ENCODE peak calls at places on chromosomes 4 and X, in eight cellular contexts. One of them, this sample, is unnamed.

GRCh38 chrX:152904151-152905080 is 6.5 kb downstream of the ZNF185 start:
- DNase-seq in renal cortical epithelial cell: peak
- DNase-seq in choroid plexus epithelial cell: peak
- DNase-seq in amygdala: no peak
- DNase-seq in occipital lobe: no peak
- DNase-seq in T-helper 2 cell: peak
- DNase-seq in PC-9: peak
- DNase-seq in germinal center: peak
- DNase-seq in this sample: peak

GRCh38 chr4:20572976-20573375 is 127.3 kb upstream of the PACRGL start:
- DNase-seq in T-helper 2 cell: no peak
- DNase-seq in choroid plexus epithelial cell: no peak
- DNase-seq in renal cortical epithelial cell: no peak
- DNase-seq in PC-9: no peak
- DNase-seq in germinal center: no peak
- DNase-seq in amygdala: no peak
- DNase-seq in occipital lobe: no peak
- DNase-seq in this sample: no peak

GRCh38 chr4:24856586-24856985 is 56.3 kb downstream of the CCDC149 start:
- DNase-seq in amygdala: no peak
- DNase-seq in T-helper 2 cell: no peak
- DNase-seq in germinal center: no peak
- DNase-seq in PC-9: no peak
- DNase-seq in choroid plexus epithelial cell: peak
- DNase-seq in occipital lobe: no peak
- DNase-seq in renal cortical epithelial cell: peak
- DNase-seq in this sample: no peak

GRCh38 chr4:166064706-166065105 is 191.7 kb downstream of the TLL1 start:
- DNase-seq in occipital lobe: no peak
- DNase-seq in choroid plexus epithelial cell: no peak
- DNase-seq in T-helper 2 cell: no peak
- DNase-seq in renal cortical epithelial cell: peak
- DNase-seq in PC-9: no peak
- DNase-seq in amygdala: no peak
- DNase-seq in germinal center: no peak
- DNase-seq in this sample: no peak

GRCh38 chr4:22754091-22754490 is 61.4 kb downstream of the GBA3 start:
- DNase-seq in choroid plexus epithelial cell: no peak
- DNase-seq in T-helper 2 cell: no peak
- DNase-seq in renal cortical epithelial cell: peak
- DNase-seq in amygdala: no peak
- DNase-seq in germinal center: no peak
- DNase-seq in occipital lobe: no peak
- DNase-seq in PC-9: no peak
- DNase-seq in this sample: no peak

GRCh38 chr4:25862411-25863346 is at the start of gene SEL1L3:
- DNase-seq in T-helper 2 cell: peak
- DNase-seq in PC-9: peak
- DNase-seq in occipital lobe: no peak
- DNase-seq in renal cortical epithelial cell: no peak
- DNase-seq in amygdala: no peak
- DNase-seq in germinal center: peak
- DNase-seq in choroid plexus epithelial cell: no peak
- DNase-seq in this sample: peak

GRCh38 chr4:105895324-105895608 is at the start of gene NPNT:
- DNase-seq in occipital lobe: no peak
- DNase-seq in PC-9: no peak
- DNase-seq in choroid plexus epithelial cell: no peak
- DNase-seq in renal cortical epithelial cell: no peak
- DNase-seq in germinal center: peak
- DNase-seq in amygdala: peak
- DNase-seq in T-helper 2 cell: peak
- DNase-seq in this sample: no peak

GRCh38 chr4:16082424-16083216 is 1.2 kb downstream of the PROM1 start:
- DNase-seq in occipital lobe: no peak
- DNase-seq in T-helper 2 cell: peak
- DNase-seq in germinal center: peak
- DNase-seq in renal cortical epithelial cell: peak
- DNase-seq in amygdala: no peak
- DNase-seq in PC-9: no peak
- DNase-seq in choroid plexus epithelial cell: no peak
- DNase-seq in this sample: no peak

GRCh38 chrX:153861733-153862300 is 24.2 kb downstream of the L1CAM start:
- DNase-seq in T-helper 2 cell: no peak
- DNase-seq in PC-9: no peak
- DNase-seq in renal cortical epithelial cell: no peak
- DNase-seq in germinal center: no peak
- DNase-seq in choroid plexus epithelial cell: no peak
- DNase-seq in occipital lobe: no peak
- DNase-seq in amygdala: no peak
- DNase-seq in this sample: no peak

GRCh38 chr4:88857588-88857987 is 160.0 kb upstream of the NAP1L5 start:
- DNase-seq in T-helper 2 cell: no peak
- DNase-seq in germinal center: no peak
- DNase-seq in PC-9: no peak
- DNase-seq in amygdala: no peak
- DNase-seq in choroid plexus epithelial cell: no peak
- DNase-seq in occipital lobe: no peak
- DNase-seq in renal cortical epithelial cell: peak
- DNase-seq in this sample: no peak

GRCh38 chr4:145492376-145492775 is 10.7 kb downstream of the SMAD1 start:
- DNase-seq in germinal center: no peak
- DNase-seq in renal cortical epithelial cell: no peak
- DNase-seq in occipital lobe: no peak
- DNase-seq in amygdala: no peak
- DNase-seq in choroid plexus epithelial cell: no peak
- DNase-seq in PC-9: no peak
- DNase-seq in T-helper 2 cell: no peak
- DNase-seq in this sample: no peak

GRCh38 chrX:123206222-123206621 is 22.1 kb downstream of the GRIA3 start:
- DNase-seq in PC-9: no peak
- DNase-seq in choroid plexus epithelial cell: no peak
- DNase-seq in occipital lobe: no peak
- DNase-seq in germinal center: no peak
- DNase-seq in amygdala: peak
- DNase-seq in T-helper 2 cell: no peak
- DNase-seq in renal cortical epithelial cell: no peak
- DNase-seq in this sample: no peak